ENCODE peak calls at places on chromosome 10, in five cellular contexts. Z is BJ, T is HCT116, S is suprapubic skin, W is choroid plexus epithelial cell. I is an unnamed sample.

GRCh38 chr10:102635377-102635776 is 8.9 kb upstream of the TRIM8 start:
- DNase-seq in W (no peak), T (no peak), Z (no peak), S (no peak), I (no peak)

GRCh38 chr10:109205929-109206585 is 717.3 kb downstream of the XPNPEP1 start:
- DNase-seq in S (no peak), T (no peak), W (peak; percentile 67), Z (peak; percentile 91), I (peak; percentile 95)

GRCh38 chr10:49606981-49607535 is 3.1 kb upstream of the SLC18A3 start:
- DNase-seq in Z (no peak), W (peak; percentile 87), T (no peak), S (peak; percentile 79), I (peak; percentile 90)

GRCh38 chr10:60352105-60352504 is 37.6 kb downstream of the ANK3 start:
- DNase-seq in T (no peak), S (no peak), W (no peak), Z (no peak), I (no peak)

GRCh38 chr10:79449181-79450146 is 4.0 kb upstream of the ZCCHC24 start:
- DNase-seq in T (no peak), S (peak; percentile 61), Z (no peak), W (no peak), I (no peak)

GRCh38 chr10:132519382-132520146 is 18.0 kb upstream of the INPP5A start:
- DNase-seq in W (no peak), S (peak; percentile 79), T (no peak), Z (no peak), I (no peak)

GRCh38 chr10:124732931-124733536 is 11.1 kb downstream of the FAM53B start:
- DNase-seq in S (no peak), T (no peak), W (peak; percentile 47), Z (no peak), I (peak; percentile 37)

GRCh38 chr10:104258209-104258608 is 3.5 kb downstream of the GSTO1 start:
- DNase-seq in Z (no peak), S (no peak), W (no peak), T (no peak), I (no peak)

GRCh38 chr10:126349096-126349495 is 39.2 kb downstream of the ADAM12 start:
- DNase-seq in S (no peak), W (no peak), Z (no peak), T (no peak), I (no peak)

GRCh38 chr10:122152544-122152943 is 118.6 kb upstream of the BTBD16 start:
- DNase-seq in Z (no peak), T (no peak), S (peak; percentile 93), W (no peak), I (peak; percentile 93)

GRCh38 chr10:18474111-18474455 is 177.3 kb downstream of the NSUN6 start:
- DNase-seq in W (no peak), T (no peak), S (peak; percentile 11), Z (no peak), I (no peak)

GRCh38 chr10:95861401-95861800 is 46.4 kb upstream of the CC2D2B start:
- DNase-seq in T (no peak), S (no peak), W (peak; percentile 44), Z (no peak), I (no peak)

GRCh38 chr10:102660891-102661613 is 16.8 kb downstream of the TRIM8 start:
- DNase-seq in T (no peak), Z (peak; percentile 24), S (no peak), W (peak; percentile 65), I (peak; percentile 74)

GRCh38 chr10:114030140-114030539 is 13.5 kb upstream of the ADRB1 start:
- DNase-seq in S (no peak), T (peak; percentile 12), W (no peak), Z (no peak), I (no peak)

GRCh38 chr10:59687657-59688056 is 22.0 kb downstream of the SLC16A9 start:
- DNase-seq in Z (no peak), S (no peak), W (no peak), T (no peak), I (no peak)

GRCh38 chr10:25912796-25913195 is 21.2 kb upstream of the MYO3A start:
- DNase-seq in W (no peak), S (no peak), Z (no peak), T (no peak), I (no peak)

GRCh38 chr10:12780634-12781601 is 220.6 kb downstream of the CCDC3 start:
- DNase-seq in S (no peak), T (no peak), W (peak; percentile 20), Z (no peak), I (no peak)

GRCh38 chr10:70537398-70538194 is 59.0 kb downstream of the PALD1 start:
- DNase-seq in W (no peak), Z (no peak), S (no peak), T (no peak), I (no peak)

GRCh38 chr10:62959553-62959952 is 143.4 kb upstream of the EGR2 start:
- DNase-seq in Z (no peak), T (no peak), W (no peak), S (no peak), I (peak; percentile 17)

GRCh38 chr10:114694735-114695134 is 36.7 kb upstream of the ABLIM1 start:
- DNase-seq in Z (no peak), S (no peak), W (peak; percentile 48), T (peak; percentile 61), I (peak; percentile 40)

GRCh38 chr10:108980869-108981268 is 942.4 kb downstream of the XPNPEP1 start:
- DNase-seq in S (no peak), Z (no peak), T (no peak), W (no peak), I (no peak)

GRCh38 chr10:50033481-50033880 is 34.3 kb upstream of the WASHC2A start:
- DNase-seq in T (no peak), W (peak; percentile 91), S (no peak), Z (no peak), I (peak; percentile 75)

GRCh38 chr10:101783736-101784118 is 481 bp upstream of the NPM3 start:
- DNase-seq in S (no peak), Z (no peak), T (no peak), W (peak; percentile 23), I (no peak)

GRCh38 chr10:94098916-94099315 is 105.2 kb downstream of the PLCE1 start:
- DNase-seq in Z (no peak), T (no peak), W (no peak), S (no peak), I (no peak)

GRCh38 chr10:3126741-3127342 is 45.7 kb downstream of the PITRM1 start:
- DNase-seq in S (no peak), W (peak; percentile 16), T (no peak), Z (no peak), I (peak; percentile 49)

GRCh38 chr10:130897815-130898214 is 413.7 kb downstream of the TCERG1L start:
- DNase-seq in T (no peak), Z (no peak), W (no peak), S (no peak), I (no peak)

GRCh38 chr10:30352377-30352776 is 3.3 kb upstream of the MTPAP start:
- DNase-seq in W (no peak), Z (no peak), S (no peak), T (no peak), I (no peak)
- TF ChIP-seq CTCF in W (no peak), Z (no peak), S (no peak), T (no peak), I (no peak)

DNA sequence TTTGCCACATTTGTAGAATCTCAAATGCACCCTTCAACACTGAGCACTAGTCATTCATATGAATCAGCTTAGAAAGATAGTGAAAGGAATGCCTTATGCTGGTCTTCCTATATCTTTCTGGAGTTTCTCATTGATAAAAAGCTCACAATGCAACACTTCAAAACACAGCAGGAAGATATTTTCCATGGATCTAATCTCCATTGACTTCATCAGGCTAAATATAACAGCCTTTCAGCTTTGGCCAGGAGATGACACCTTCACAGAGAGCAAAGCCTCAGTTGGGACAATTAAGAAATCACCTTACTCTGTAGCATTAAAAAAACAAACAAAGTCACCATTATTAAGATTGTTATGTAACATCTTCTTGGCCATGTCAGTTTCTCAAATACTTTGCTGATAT is 6.7 kb downstream of the NRP1 start:
- DNase-seq in T (no peak), W (peak; percentile 53), S (no peak), Z (no peak), I (no peak)
- TF ChIP-seq CTCF in T (peak; percentile 41), W (peak; percentile 60), S (peak; percentile 9), Z (peak; percentile 44), I (peak; percentile 44)

GRCh38 chr10:119821172-119821571 is 51.5 kb downstream of the MCMBP start:
- DNase-seq in W (no peak), S (no peak), T (no peak), Z (no peak), I (no peak)

GRCh38 chr10:119812684-119813083 is 60.0 kb downstream of the MCMBP start:
- DNase-seq in Z (no peak), W (no peak), T (no peak), S (no peak), I (no peak)

GRCh38 chr10:119815671-119816070 is 57.0 kb downstream of the MCMBP start:
- DNase-seq in W (no peak), Z (no peak), T (no peak), S (no peak), I (no peak)

GRCh38 chr10:119818889-119819270 is 53.8 kb downstream of the MCMBP start:
- DNase-seq in T (no peak), Z (no peak), W (no peak), S (no peak), I (no peak)

DNA sequence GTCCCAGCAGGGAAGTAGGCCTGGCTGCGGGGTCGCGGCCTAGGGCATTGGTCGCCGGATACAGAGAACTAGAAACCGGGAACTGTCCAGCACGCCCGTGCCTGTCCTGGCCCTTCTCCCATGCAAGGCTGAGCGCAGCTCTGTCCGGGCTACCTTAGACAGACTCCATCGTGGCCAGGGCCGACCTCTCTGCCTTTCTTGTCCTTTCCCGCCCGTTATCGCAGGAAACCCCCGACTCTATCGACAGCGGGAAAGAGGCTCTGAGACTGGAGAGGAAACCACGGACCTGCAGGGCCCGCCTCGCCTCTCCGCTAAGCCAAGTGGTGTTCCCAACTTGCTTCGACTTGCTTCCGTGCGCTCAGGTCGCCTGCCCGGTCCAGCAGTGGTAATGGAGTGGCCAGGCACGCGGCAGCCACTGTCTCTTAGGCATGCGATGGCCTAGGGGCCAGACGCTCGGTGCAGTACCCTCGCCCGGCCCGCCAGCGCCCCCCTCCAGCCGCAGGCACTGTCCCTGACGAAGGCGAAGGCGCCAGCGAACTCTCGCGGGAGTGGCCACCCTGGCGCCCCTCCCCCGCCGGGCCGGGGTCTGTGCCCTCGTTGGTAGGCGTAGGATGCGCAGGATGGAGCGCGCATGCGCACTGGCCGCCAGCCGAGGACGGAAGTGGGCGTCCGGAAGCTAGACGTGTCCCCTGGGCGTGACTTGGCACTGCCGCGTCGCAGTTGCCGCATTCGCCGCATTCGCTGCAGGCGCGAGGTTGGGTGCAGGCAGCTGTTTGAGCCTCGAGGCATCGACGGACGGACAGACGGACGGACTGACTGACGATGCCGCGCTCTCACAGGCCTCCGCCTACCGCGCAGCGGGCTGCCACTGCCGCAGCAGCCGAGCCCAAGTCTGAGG is 54.4 kb downstream of the MCMBP start:
- DNase-seq in W (peak; percentile 80), S (peak; percentile 81), T (no peak), Z (no peak), I (peak; percentile 65)
- TF ChIP-seq CTCF in W (peak; percentile 31), S (no peak), T (no peak), Z (no peak), I (no peak)

DNA sequence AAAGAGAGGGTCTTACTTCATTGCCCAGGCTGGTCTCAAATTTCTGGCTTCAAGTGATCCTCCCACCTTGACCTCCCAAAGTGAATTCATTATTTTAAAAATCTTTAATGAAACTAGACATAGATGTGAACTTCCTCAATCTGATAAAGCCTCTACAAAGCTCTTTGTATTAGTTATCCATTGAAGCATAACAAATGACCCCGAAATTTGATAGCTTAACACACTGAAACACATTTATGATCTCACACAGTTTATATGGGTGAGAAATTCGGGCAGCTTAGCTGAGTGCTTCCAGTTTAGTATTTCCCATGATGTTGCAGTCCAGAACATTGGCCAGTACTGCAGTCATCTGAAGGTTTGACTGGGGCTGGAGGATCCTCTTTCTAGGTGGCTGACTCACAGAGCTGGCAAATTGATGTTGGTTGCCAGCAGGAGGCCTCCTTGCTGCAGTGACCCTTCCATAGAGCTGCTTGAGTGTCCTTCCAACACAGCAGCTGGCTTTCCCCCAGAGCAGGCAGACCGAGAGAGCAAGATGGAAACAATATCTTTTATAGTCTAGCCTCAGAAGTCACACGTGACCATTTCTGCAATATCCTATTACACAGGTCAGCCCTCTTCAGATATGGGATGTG is 16.6 kb upstream of the WNT8B start:
- DNase-seq in Z (no peak), T (no peak), S (no peak), W (no peak), I (no peak)
- TF ChIP-seq CTCF in Z (no peak), T (no peak), S (no peak), W (no peak), I (no peak)

I was measured in cardiac fibroblast.